ENCODE peak calls at places on chromosomes 4 and X, in six cellular contexts. A, Z, W, Y, E and L are unnamed samples.

GRCh38 chr4:107701565-107701964 is 18.5 kb downstream of the PAPSS1 start:
- DNase-seq in A (no peak), Z (no peak), W (no peak), Y (no peak), E (no peak), L (no peak)

GRCh38 chrX:53246231-53246630 is 21.2 kb upstream of the KDM5C start:
- DNase-seq in A (no peak), Z (no peak), W (no peak), Y (no peak), E (no peak), L (no peak)

GRCh38 chr4:135941671-135942070 is 1590.6 kb downstream of the PCDH18 start:
- DNase-seq in A (no peak), Z (no peak), W (no peak), Y (no peak), E (no peak), L (no peak)

GRCh38 chr4:36392049-36392448 is 110.6 kb downstream of the DTHD1 start:
- DNase-seq in A (peak; percentile 83), Z (no peak), W (no peak), Y (no peak), E (no peak), L (no peak)

GRCh38 chr4:136412708-136413107 is 1119.6 kb downstream of the PCDH18 start:
- DNase-seq in A (peak; percentile 82), Z (no peak), W (no peak), Y (no peak), E (no peak), L (no peak)

GRCh38 chrX:12563121-12563520 is 228.1 kb upstream of the PRPS2 start:
- DNase-seq in A (peak; percentile 43), Z (no peak), W (no peak), Y (no peak), E (no peak), L (no peak)

GRCh38 chr4:56731857-56732256 is 50.8 kb upstream of the HOPX start:
- DNase-seq in A (no peak), Z (no peak), W (no peak), Y (no peak), E (peak; percentile 47), L (no peak)

GRCh38 chrX:132750312-132751042 is 208.0 kb downstream of the HS6ST2 start:
- DNase-seq in A (no peak), Z (no peak), W (no peak), Y (no peak), E (no peak), L (no peak)

GRCh38 chrX:41022579-41022978 is 62.7 kb upstream of the USP9X start:
- DNase-seq in A (peak; percentile 72), Z (no peak), W (no peak), Y (no peak), E (no peak), L (no peak)

GRCh38 chr4:154838694-154839093 is 57.6 kb downstream of the RBM46 start:
- DNase-seq in A (no peak), Z (no peak), W (no peak), Y (no peak), E (no peak), L (no peak)

GRCh38 chr4:45102716-45103115 is 376.4 kb upstream of the GNPDA2 start:
- DNase-seq in A (no peak), Z (no peak), W (no peak), Y (no peak), E (no peak), L (no peak)

GRCh38 chr4:6549890-6550620 is 24.9 kb upstream of the MAN2B2 start:
- DNase-seq in A (no peak), Z (no peak), W (no peak), Y (no peak), E (no peak), L (no peak)

GRCh38 chrX:20042221-20042620 is 51.4 kb upstream of the BCLAF3 start:
- DNase-seq in A (peak; percentile 4), Z (no peak), W (no peak), Y (no peak), E (no peak), L (no peak)